ENCODE peak calls at places on chromosomes 6 and 20, in four cellular contexts. T is dorsolateral prefrontal cortex, W is left ventricle myocardium inferior, D is GM23338. K is an unnamed sample.

GRCh38 chr20:46027245-46027853 is 1.7 kb upstream of the SLC12A5 start:
- DNase-seq in T (no peak), W (no peak), D (peak), K (peak)

GRCh38 chr6:84061613-84062398 is 28.2 kb downstream of the MRAP2 start:
- DNase-seq in T (no peak), W (no peak), D (peak), K (no peak)

GRCh38 chr20:1215386-1216170 is 10.3 kb upstream of the RAD21L1 start:
- DNase-seq in T (no peak), W (no peak), D (no peak), K (no peak)

GRCh38 chr6:158468666-158469065 is 91.2 kb upstream of the TMEM181 start:
- DNase-seq in T (no peak), W (no peak), D (peak), K (no peak)

GRCh38 chr20:46402236-46402886 is 4.1 kb downstream of the ELMO2 start:
- DNase-seq in T (no peak), W (no peak), D (no peak), K (no peak)

GRCh38 chr6:139187489-139187888 is 52.6 kb downstream of the HECA start:
- DNase-seq in T (no peak), W (no peak), D (no peak), K (no peak)

GRCh38 chr6:108556864-108557493 is 3.7 kb upstream of the FOXO3 start:
- DNase-seq in T (no peak), W (no peak), D (peak), K (no peak)

GRCh38 chr6:84284428-84285033 is 57.1 kb upstream of the CEP162 start:
- DNase-seq in T (no peak), W (no peak), D (peak), K (peak)

GRCh38 chr6:125066964-125067363 is 86.6 kb upstream of the TPD52L1 start:
- DNase-seq in T (no peak), W (no peak), D (no peak), K (peak)

GRCh38 chr6:140907235-140907634 is 1225.5 kb upstream of the GJE1 start:
- DNase-seq in T (no peak), W (no peak), D (no peak), K (no peak)

GRCh38 chr20:7695622-7696021 is 244.6 kb downstream of the HAO1 start:
- DNase-seq in T (no peak), W (no peak), D (no peak), K (peak)

GRCh38 chr6:16438677-16439615 is 200.6 kb downstream of the GMPR start:
- DNase-seq in T (no peak), W (no peak), D (no peak), K (peak)

GRCh38 chr6:81138236-81138635 is 614.2 kb downstream of the TENT5A start:
- DNase-seq in T (no peak), W (no peak), D (no peak), K (no peak)

GRCh38 chr6:93393554-93394074 is 25.7 kb downstream of the EPHA7 start:
- DNase-seq in T (no peak), W (no peak), D (no peak), K (no peak)

GRCh38 chr6:34562861-34563512 is 6.9 kb upstream of the SPDEF start:
- DNase-seq in T (no peak), W (no peak), D (no peak), K (no peak)

DNA sequence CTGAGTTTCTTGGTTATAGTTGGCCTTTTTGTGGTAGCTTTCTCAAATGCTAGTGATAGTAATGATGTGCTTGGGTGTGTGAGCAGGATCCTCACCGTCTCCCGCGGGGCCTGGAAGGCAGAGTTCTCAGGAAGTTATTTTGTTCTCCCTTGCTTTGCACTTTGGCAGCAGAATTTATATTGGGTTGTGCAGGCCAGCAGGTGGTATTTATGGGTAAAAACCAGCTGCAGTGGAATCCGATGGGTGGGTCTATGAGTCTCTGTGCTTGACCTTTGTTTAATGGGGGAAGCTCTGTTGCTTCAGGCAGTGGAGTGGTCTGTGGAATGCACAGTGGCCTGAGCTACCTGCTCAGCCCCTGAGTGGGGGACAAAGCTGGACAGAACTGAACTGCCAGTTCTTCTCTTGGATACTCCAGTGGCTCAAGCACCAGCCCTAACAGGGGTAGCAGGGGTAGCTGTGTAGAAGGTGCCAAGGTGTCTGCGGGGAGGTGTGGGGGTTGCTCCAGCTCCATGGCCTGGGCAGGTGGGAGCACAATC is 27.3 kb downstream of the IGF2R start:
- DNase-seq in T (no peak), W (no peak), D (no peak), K (no peak)
- H3K27ac ChIP-seq in T (no peak), W (no peak), D (no peak), K (no peak)

GRCh38 chr6:1336246-1336843 is 24.4 kb downstream of the FOXQ1 start:
- DNase-seq in T (no peak), W (no peak), D (peak), K (no peak)
- TF ChIP-seq CTCF in T (no peak), W (no peak), D (peak), K (peak)

GRCh38 chr6:42911171-42912021 is 4.5 kb upstream of the PTCRA start:
- DNase-seq in T (no peak), W (no peak), D (peak), K (no peak)
- H3K27ac ChIP-seq in T (no peak), W (no peak), D (peak), K (no peak)

GRCh38 chr20:2470051-2470431 is 548 bp downstream of the SNRPB start:
- DNase-seq in T (no peak), W (no peak), D (peak), K (peak)

GRCh38 chr20:2468581-2469407 is 1.8 kb downstream of the SNRPB start:
- DNase-seq in T (no peak), W (no peak), D (no peak), K (no peak)

GRCh38 chr20:2475850-2476741 is 5.5 kb upstream of the SNRPB start:
- DNase-seq in T (no peak), W (no peak), D (no peak), K (no peak)

GRCh38 chr20:2467412-2467811 is 3.2 kb downstream of the SNRPB start:
- DNase-seq in T (no peak), W (no peak), D (no peak), K (no peak)

GRCh38 chr20:2470432-2471193 is at the start of gene SNRPB:
- DNase-seq in T (peak), W (peak), D (peak), K (peak)
- TF ChIP-seq CTCF in T (peak), W (no peak), D (no peak), K (no peak)

DNA sequence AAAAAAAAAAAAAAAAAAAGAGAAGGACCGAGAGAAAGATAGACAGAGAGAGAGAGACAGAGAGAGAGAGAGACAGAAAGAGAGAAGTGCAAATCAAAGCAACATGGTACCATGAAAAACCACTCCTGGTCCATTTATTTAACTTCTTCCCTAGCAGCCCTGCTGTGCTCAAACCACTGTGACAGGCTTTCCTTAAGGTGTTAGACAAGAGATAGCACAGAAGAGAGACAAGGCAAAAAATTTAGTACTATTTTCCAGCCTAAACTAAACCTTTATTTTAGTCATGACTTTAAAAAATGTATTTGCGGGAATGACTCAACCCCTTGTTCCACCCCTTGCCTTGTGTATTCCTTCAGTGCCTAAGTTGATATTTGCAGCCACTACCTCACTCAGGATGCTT is 437 bp downstream of the RIPOR2 start:
- DNase-seq in T (no peak), W (no peak), D (no peak), K (no peak)
- H3K27ac ChIP-seq in T (no peak), W (no peak), D (peak), K (no peak)

DNA sequence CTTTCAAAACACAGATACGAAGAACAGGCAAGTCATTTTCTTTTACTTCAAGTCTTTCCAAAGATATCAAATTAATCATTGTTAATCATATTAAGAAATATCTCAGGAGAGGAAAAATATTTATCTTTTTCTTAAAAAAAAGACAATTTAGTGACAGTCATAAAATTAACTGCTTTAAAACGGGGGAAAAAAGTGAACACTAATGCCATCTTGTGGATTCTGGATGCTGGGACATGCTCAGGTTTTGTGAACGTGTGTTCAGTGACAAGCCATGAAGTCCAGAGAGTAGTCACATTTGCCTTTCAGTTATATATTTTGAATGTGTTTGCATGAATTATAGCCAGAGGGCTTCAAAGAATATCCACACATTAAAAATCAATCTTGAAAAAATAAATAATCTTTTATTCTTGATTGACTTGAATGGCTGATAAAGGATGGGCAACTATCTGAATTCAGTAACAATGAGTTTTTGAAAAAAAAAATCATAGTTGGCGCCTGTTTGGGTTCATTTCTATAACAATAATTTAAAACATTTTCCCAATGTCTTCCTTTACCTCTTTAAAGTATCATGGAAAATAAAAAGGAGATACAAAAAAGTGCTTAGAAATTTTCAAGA is 74.7 kb upstream of the NOX3 start:
- DNase-seq in T (no peak), W (no peak), D (peak), K (peak)
- TF ChIP-seq CTCF in T (peak), W (peak), D (peak), K (peak)

GRCh38 chr20:17793986-17794385 is 94.2 kb downstream of the BANF2 start:
- DNase-seq in T (no peak), W (no peak), D (no peak), K (no peak)

GRCh38 chr20:17794400-17794799 is 94.6 kb downstream of the BANF2 start:
- DNase-seq in T (no peak), W (no peak), D (no peak), K (no peak)

GRCh38 chr20:17795449-17796095 is 95.8 kb downstream of the BANF2 start:
- DNase-seq in T (no peak), W (no peak), D (no peak), K (no peak)

GRCh38 chr20:17796096-17796563 is 96.4 kb downstream of the BANF2 start:
- DNase-seq in T (no peak), W (peak), D (no peak), K (no peak)

GRCh38 chr20:17795003-17795402 is 95.2 kb downstream of the BANF2 start:
- DNase-seq in T (no peak), W (no peak), D (no peak), K (no peak)
- H3K27ac ChIP-seq in T (no peak), W (peak), D (no peak), K (no peak)

GRCh38 chr6:9039258-9039657 is 603.9 kb upstream of the SLC35B3 start:
- DNase-seq in T (no peak), W (no peak), D (no peak), K (no peak)
- TF ChIP-seq CTCF in T (no peak), W (no peak), D (no peak), K (peak)

GRCh38 chr6:151041686-151042085 is 176.2 kb downstream of the MTHFD1L start:
- DNase-seq in T (no peak), W (no peak), D (no peak), K (no peak)

GRCh38 chr6:151043944-151044343 is 178.4 kb downstream of the MTHFD1L start:
- DNase-seq in T (no peak), W (no peak), D (no peak), K (no peak)

DNA sequence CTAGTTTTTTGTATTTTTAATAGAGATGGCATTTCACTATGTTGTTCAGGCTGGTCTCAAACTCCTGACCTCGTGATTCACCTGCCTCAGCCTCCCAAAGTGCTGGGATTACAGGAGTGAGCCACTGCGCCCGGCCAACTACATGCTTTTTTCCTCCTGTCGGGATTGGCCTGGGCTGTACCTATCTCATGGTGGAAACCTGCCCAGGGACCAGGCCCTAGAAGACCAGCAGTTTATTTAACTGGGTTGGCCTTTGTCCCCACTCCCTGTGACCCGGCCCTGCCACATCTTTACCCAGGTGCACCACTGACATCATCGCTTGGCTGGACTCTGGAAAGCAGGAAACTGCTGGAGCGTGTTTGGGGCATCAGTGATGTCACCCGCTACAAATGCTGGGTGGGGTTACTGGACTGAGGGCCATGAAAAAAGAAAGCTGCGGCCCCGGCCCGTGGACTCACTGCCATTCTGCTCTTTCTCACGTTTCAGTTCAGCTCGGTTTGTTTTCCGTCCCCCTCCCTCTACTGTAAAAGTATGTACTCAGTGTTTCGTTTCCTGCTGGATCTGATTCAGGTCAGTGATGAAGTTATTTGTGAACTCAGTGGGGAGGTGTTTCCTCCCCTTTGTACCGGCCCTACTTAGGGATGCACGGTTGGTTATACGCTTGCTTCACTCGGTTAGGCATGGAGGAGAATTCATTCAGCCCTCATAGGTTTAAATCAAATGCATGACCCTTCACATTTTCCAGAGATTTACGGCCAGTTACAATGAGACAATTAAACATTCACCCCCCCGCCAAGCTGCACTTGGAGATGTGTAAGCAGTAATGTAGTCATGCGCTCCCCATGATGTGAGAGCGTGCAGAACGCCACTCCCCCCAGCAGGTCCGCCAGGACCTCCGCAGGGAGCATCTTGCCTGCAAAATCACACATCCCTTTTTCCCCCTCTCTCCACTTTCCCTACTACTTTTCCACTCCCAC is 179.3 kb downstream of the MTHFD1L start:
- DNase-seq in T (no peak), W (peak), D (peak), K (peak)
- H3K27ac ChIP-seq in T (peak), W (peak), D (peak), K (peak)

GRCh38 chr6:15389759-15390723 is 144.2 kb downstream of the JARID2 start:
- DNase-seq in T (no peak), W (no peak), D (peak), K (peak)
- TF ChIP-seq CTCF in T (no peak), W (peak), D (peak), K (peak)

K was measured in brain microvascular endothelial cell.